ENCODE peak calls at places on chromosome 11, in seven cellular contexts. E, K, H, L, W, D and C are unnamed samples.
A peak's percentile ranks its signal among the peaks of the same experiment; 100 is the strongest.

GRCh38 chr11:15941206-15941770 is 415.1 kb downstream of the SOX6 start:
- DNase-seq in E (no peak), W (no peak), D (no peak), L (no peak), H (no peak), K (peak; percentile 83), C (no peak)

GRCh38 chr11:116563028-116563712 is 209.6 kb downstream of the BUD13 start:
- DNase-seq in W (no peak), L (no peak), H (peak; percentile 16), E (no peak), D (no peak), K (no peak), C (peak; percentile 15)

GRCh38 chr11:66852466-66853241 is 4.2 kb upstream of the LRFN4 start:
- DNase-seq in D (no peak), E (no peak), L (no peak), K (no peak), W (no peak), H (no peak), C (no peak)

GRCh38 chr11:1483445-1483961 is 3.1 kb downstream of the MOB2 start:
- DNase-seq in D (no peak), K (no peak), W (no peak), H (no peak), E (no peak), L (no peak), C (no peak)

GRCh38 chr11:83174008-83174407 is 17.1 kb downstream of the PCF11 start:
- DNase-seq in L (no peak), K (no peak), H (no peak), D (no peak), W (no peak), E (no peak), C (no peak)

GRCh38 chr11:35794850-35795249 is 132.3 kb downstream of the TRIM44 start:
- DNase-seq in H (peak; percentile 37), L (no peak), W (no peak), K (no peak), D (no peak), E (no peak), C (no peak)

GRCh38 chr11:19628018-19628417 is 84.6 kb upstream of the NAV2 start:
- DNase-seq in H (peak; percentile 83), L (no peak), K (no peak), W (no peak), E (peak; percentile 41), D (no peak), C (no peak)

GRCh38 chr11:119828011-119828410 is 99.0 kb upstream of the NECTIN1 start:
- DNase-seq in H (no peak), K (no peak), E (no peak), W (no peak), L (no peak), D (no peak), C (no peak)

GRCh38 chr11:107252429-107253161 is 205.0 kb downstream of the CWF19L2 start:
- DNase-seq in E (no peak), L (no peak), W (no peak), D (no peak), K (no peak), H (no peak), C (no peak)

GRCh38 chr11:47348859-47349258 is 3.6 kb downstream of the MYBPC3 start:
- DNase-seq in E (no peak), H (peak; percentile 18), K (no peak), W (no peak), L (peak; percentile 32), D (peak; percentile 36), C (peak; percentile 10)

GRCh38 chr11:73528877-73529530 is 68.9 kb downstream of the FAM168A start:
- DNase-seq in D (no peak), E (no peak), H (no peak), W (no peak), K (no peak), L (no peak), C (no peak)

GRCh38 chr11:133978816-133979215 is 22.0 kb upstream of the IGSF9B start:
- DNase-seq in D (no peak), H (no peak), W (no peak), K (no peak), L (no peak), E (no peak), C (no peak)

GRCh38 chr11:2257023-2257700 is 13.2 kb downstream of the ASCL2 start:
- DNase-seq in W (no peak), L (no peak), D (no peak), E (no peak), K (no peak), H (no peak), C (no peak)

GRCh38 chr11:126410649-126411048 is 55.2 kb downstream of the ST3GAL4 start:
- DNase-seq in K (no peak), E (no peak), W (no peak), L (no peak), D (no peak), H (peak; percentile 71), C (no peak)

GRCh38 chr11:35288817-35289541 is 130.4 kb downstream of the SLC1A2 start:
- DNase-seq in H (peak; percentile 87), E (no peak), K (no peak), W (no peak), L (no peak), D (no peak), C (no peak)

GRCh38 chr11:20671856-20672546 is 2.6 kb downstream of the NELL1 start:
- DNase-seq in E (no peak), H (no peak), K (no peak), W (no peak), L (peak; percentile 0), D (peak; percentile 85), C (peak; percentile 79)

GRCh38 chr11:134664863-134665535 is 253.0 kb upstream of the B3GAT1 start:
- DNase-seq in H (no peak), E (no peak), D (no peak), L (no peak), K (peak; percentile 82), W (no peak), C (no peak)

GRCh38 chr11:26286472-26287066 is 45.4 kb upstream of the ANO3 start:
- DNase-seq in W (no peak), D (peak; percentile 11), E (no peak), H (peak; percentile 42), K (no peak), L (no peak), C (no peak)

GRCh38 chr11:68270334-68271022 is 1.3 kb downstream of the C11orf24 start:
- DNase-seq in H (no peak), D (no peak), K (no peak), W (no peak), E (no peak), L (no peak), C (no peak)